ENCODE peak calls at places on chromosome 4, in five cellular contexts. V, B, G, F and Y are unnamed samples.

GRCh38 chr4:55866290-55866907 is 13.0 kb downstream of the EXOC1 start:
- DNase-seq in V (no peak), B (no peak), G (no peak), F (peak), Y (no peak)

GRCh38 chr4:2811830-2812599 is 19.1 kb downstream of the SH3BP2 start:
- DNase-seq in V (peak), B (peak), G (no peak), F (peak), Y (peak)

GRCh38 chr4:83109480-83110221 is 4.9 kb downstream of the PLAC8 start:
- DNase-seq in V (peak), B (peak), G (no peak), F (no peak), Y (peak)

GRCh38 chr4:157128395-157128794 is 52.4 kb downstream of the GLRB start:
- DNase-seq in V (no peak), B (peak), G (no peak), F (no peak), Y (no peak)

GRCh38 chr4:87097075-87097474 is 123.3 kb downstream of the KLHL8 start:
- DNase-seq in V (peak), B (peak), G (no peak), F (no peak), Y (no peak)

GRCh38 chr4:100811046-100811445 is 293.2 kb upstream of the EMCN start:
- DNase-seq in V (no peak), B (peak), G (no peak), F (no peak), Y (no peak)

GRCh38 chr4:147737623-147738022 is 5.7 kb downstream of the ARHGAP10 start:
- DNase-seq in V (no peak), B (peak), G (no peak), F (no peak), Y (no peak)

GRCh38 chr4:153438916-153439756 is 27.0 kb upstream of the TMEM131L start:
- DNase-seq in V (no peak), B (no peak), G (no peak), F (peak), Y (no peak)

GRCh38 chr4:179596621-179597020 is 2154.4 kb upstream of the AGA start:
- DNase-seq in V (no peak), B (no peak), G (no peak), F (no peak), Y (no peak)

GRCh38 chr4:115851918-115852766 is 738.7 kb upstream of the NDST4 start:
- DNase-seq in V (peak), B (peak), G (no peak), F (peak), Y (no peak)

GRCh38 chr4:2937146-2937857 is 25.9 kb downstream of the NOP14 start:
- DNase-seq in V (peak), B (no peak), G (peak), F (peak), Y (peak)

GRCh38 chr4:187814737-187815465 is 180.7 kb upstream of the ZFP42 start:
- DNase-seq in V (no peak), B (no peak), G (no peak), F (no peak), Y (no peak)

GRCh38 chr4:85867281-85867680 is 392.3 kb downstream of the ARHGAP24 start:
- DNase-seq in V (no peak), B (no peak), G (no peak), F (no peak), Y (no peak)

GRCh38 chr4:62548108-62548524 is 1348.0 kb downstream of the ADGRL3 start:
- DNase-seq in V (no peak), B (peak), G (no peak), F (no peak), Y (no peak)

GRCh38 chr4:96136056-96136455 is 296.2 kb downstream of the PDHA2 start:
- DNase-seq in V (no peak), B (no peak), G (no peak), F (no peak), Y (no peak)

GRCh38 chr4:120960868-120961267 is 38.3 kb upstream of the PRDM5 start:
- DNase-seq in V (peak), B (no peak), G (no peak), F (no peak), Y (no peak)

GRCh38 chr4:125225806-125226205 is 88.9 kb upstream of the FAT4 start:
- DNase-seq in V (no peak), B (no peak), G (no peak), F (no peak), Y (no peak)

GRCh38 chr4:1990348-1990645 is 18.5 kb downstream of the NELFA start:
- DNase-seq in V (no peak), B (no peak), G (no peak), F (no peak), Y (peak)

GRCh38 chr4:38654273-38654672 is 9.7 kb upstream of the KLF3 start:
- DNase-seq in V (no peak), B (no peak), G (no peak), F (no peak), Y (no peak)

GRCh38 chr4:100177855-100178254 is 12.4 kb downstream of the DDIT4L start:
- DNase-seq in V (no peak), B (no peak), G (no peak), F (no peak), Y (no peak)

GRCh38 chr4:130636486-130636885 is 1540.5 kb downstream of the C4orf33 start:
- DNase-seq in V (no peak), B (peak), G (no peak), F (no peak), Y (no peak)

GRCh38 chr4:174055344-174055743 is 228.1 kb downstream of the FBXO8 start:
- DNase-seq in V (no peak), B (no peak), G (no peak), F (no peak), Y (no peak)

GRCh38 chr4:56874166-56874565 is 33.5 kb upstream of the REST start:
- DNase-seq in V (peak), B (peak), G (no peak), F (no peak), Y (no peak)

GRCh38 chr4:41294445-41295062 is 37.8 kb downstream of the UCHL1 start:
- DNase-seq in V (no peak), B (peak), G (no peak), F (no peak), Y (no peak)

GRCh38 chr4:5912614-5913019 is 19.7 kb upstream of the CRMP1 start:
- DNase-seq in V (no peak), B (peak), G (no peak), F (no peak), Y (no peak)

GRCh38 chr4:52640808-52641595 is 18.1 kb downstream of the USP46 start:
- DNase-seq in V (no peak), B (no peak), G (no peak), F (no peak), Y (no peak)

GRCh38 chr4:108056418-108056817 is 66.7 kb downstream of the HADH start:
- DNase-seq in V (no peak), B (no peak), G (no peak), F (no peak), Y (no peak)

GRCh38 chr4:30720656-30721352 is 635 bp downstream of the PCDH7 start:
- DNase-seq in V (peak), B (peak), G (no peak), F (no peak), Y (no peak)

GRCh38 chr4:53557601-53558000 is 33.7 kb downstream of the LNX1 start:
- DNase-seq in V (no peak), B (no peak), G (no peak), F (no peak), Y (no peak)

GRCh38 chr4:114277690-114278089 is 298.2 kb upstream of the ARSJ start:
- DNase-seq in V (no peak), B (no peak), G (no peak), F (no peak), Y (no peak)

GRCh38 chr4:87932718-87933136 is 42.8 kb upstream of the SPP1 start:
- DNase-seq in V (no peak), B (peak), G (no peak), F (no peak), Y (no peak)

GRCh38 chr4:126593626-126594025 is 1039.1 kb upstream of the INTU start:
- DNase-seq in V (no peak), B (no peak), G (no peak), F (no peak), Y (no peak)

GRCh38 chr4:126595643-126596042 is 1037.1 kb upstream of the INTU start:
- DNase-seq in V (no peak), B (no peak), G (no peak), F (no peak), Y (no peak)

GRCh38 chr4:126591583-126591982 is 1041.2 kb upstream of the INTU start:
- DNase-seq in V (no peak), B (no peak), G (no peak), F (no peak), Y (no peak)

DNA sequence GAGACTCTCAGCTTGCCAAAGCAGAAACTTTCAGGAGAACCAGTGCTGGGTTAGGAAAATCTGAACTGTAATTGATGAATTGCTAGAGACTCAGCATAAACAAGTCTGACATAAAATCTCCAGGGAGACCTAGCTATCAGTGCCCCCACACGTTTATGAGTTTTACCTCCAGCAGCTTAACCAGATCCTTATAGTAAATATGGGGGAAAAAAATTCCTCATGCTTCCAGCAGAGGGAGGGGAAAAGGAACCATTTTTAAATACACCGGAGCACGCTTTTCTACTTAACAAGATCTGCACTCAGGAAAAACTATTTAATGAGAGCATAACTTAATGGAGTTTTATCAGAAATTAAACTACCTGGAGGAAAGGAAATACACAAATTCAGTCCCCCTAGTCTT is 1040.7 kb upstream of the INTU start:
- DNase-seq in V (no peak), B (peak), G (no peak), F (no peak), Y (no peak)
- TF ChIP-seq CTCF in V (no peak), B (peak), G (no peak), F (no peak), Y (no peak)

GRCh38 chr4:155208258-155209054 is at the start of gene NPY2R:
- DNase-seq in V (peak), B (peak), G (no peak), F (no peak), Y (no peak)
- H3K4me3 ChIP-seq in V (peak), B (peak), G (no peak), F (no peak), Y (peak)

GRCh38 chr4:186074189-186074588 is 5.2 kb downstream of the TLR3 start:
- DNase-seq in V (no peak), B (no peak), G (peak), F (no peak), Y (no peak)

GRCh38 chr4:186079698-186080097 is 10.7 kb downstream of the TLR3 start:
- DNase-seq in V (no peak), B (no peak), G (peak), F (no peak), Y (no peak)

GRCh38 chr4:186081202-186081807 is 12.3 kb downstream of the TLR3 start:
- DNase-seq in V (no peak), B (peak), G (no peak), F (no peak), Y (no peak)

GRCh38 chr4:186078977-186079697 is 10.2 kb downstream of the TLR3 start:
- DNase-seq in V (no peak), B (peak), G (peak), F (no peak), Y (no peak)
- TF ChIP-seq POLR2AphosphoS5 in V (no peak), B (no peak), G (no peak), F (no peak), Y (no peak)

GRCh38 chr4:184310171-184310567 is 92.5 kb upstream of the ENPP6 start:
- DNase-seq in V (peak), B (peak), G (peak), F (no peak), Y (no peak)
- TF ChIP-seq CTCF in V (peak), B (peak), G (no peak), F (peak), Y (no peak)